ENCODE peak calls at places on chromosomes 2 and 18, in six cellular contexts. One of them, this sample, is unnamed.

GRCh38 chr2:201432038-201432437 is 19.2 kb downstream of the TRAK2 start:
- DNase-seq in IMR-90: peak
- DNase-seq in H9: no peak
- DNase-seq in H1: no peak
- DNase-seq in mesenchymal stem cell: peak
- DNase-seq in neuronal stem cell: no peak
- DNase-seq in this sample: no peak

GRCh38 chr2:205660521-205661124 is 21.7 kb upstream of the NRP2 start:
- DNase-seq in H1: no peak
- DNase-seq in mesenchymal stem cell: peak
- DNase-seq in neuronal stem cell: no peak
- DNase-seq in H9: no peak
- DNase-seq in IMR-90: peak
- DNase-seq in this sample: no peak

GRCh38 chr2:68831688-68832087 is 39.5 kb downstream of the BMP10 start:
- DNase-seq in H1: no peak
- DNase-seq in IMR-90: peak
- DNase-seq in mesenchymal stem cell: peak
- DNase-seq in neuronal stem cell: no peak
- DNase-seq in H9: no peak
- DNase-seq in this sample: no peak

GRCh38 chr2:41294331-41294730 is 753.5 kb upstream of the PKDCC start:
- DNase-seq in neuronal stem cell: peak
- DNase-seq in H9: no peak
- DNase-seq in mesenchymal stem cell: peak
- DNase-seq in H1: no peak
- DNase-seq in IMR-90: peak
- DNase-seq in this sample: no peak

GRCh38 chr2:124027182-124027581 is 2.1 kb downstream of the CNTNAP5 start:
- DNase-seq in IMR-90: peak
- DNase-seq in neuronal stem cell: peak
- DNase-seq in mesenchymal stem cell: peak
- DNase-seq in H9: peak
- DNase-seq in H1: no peak
- DNase-seq in this sample: peak

GRCh38 chr2:71806432-71806831 is 341.2 kb downstream of the CYP26B1 start:
- DNase-seq in H1: no peak
- DNase-seq in neuronal stem cell: no peak
- DNase-seq in H9: peak
- DNase-seq in IMR-90: no peak
- DNase-seq in mesenchymal stem cell: no peak
- DNase-seq in this sample: no peak

GRCh38 chr2:200525066-200525465 is 941 bp upstream of the SGO2 start:
- DNase-seq in H1: no peak
- DNase-seq in H9: no peak
- DNase-seq in IMR-90: peak
- DNase-seq in neuronal stem cell: no peak
- DNase-seq in mesenchymal stem cell: no peak
- DNase-seq in this sample: no peak

GRCh38 chr2:101717041-101717817 is 19.7 kb downstream of the MAP4K4 start:
- DNase-seq in neuronal stem cell: no peak
- DNase-seq in mesenchymal stem cell: no peak
- DNase-seq in H1: no peak
- DNase-seq in IMR-90: no peak
- DNase-seq in H9: no peak
- DNase-seq in this sample: no peak

GRCh38 chr2:120436460-120436739 is 90.5 kb downstream of the INHBB start:
- DNase-seq in H1: no peak
- DNase-seq in H9: peak
- DNase-seq in mesenchymal stem cell: no peak
- DNase-seq in IMR-90: no peak
- DNase-seq in neuronal stem cell: no peak
- DNase-seq in this sample: no peak

GRCh38 chr18:45284174-45284573 is 331.1 kb upstream of the SLC14A2 start:
- DNase-seq in IMR-90: no peak
- DNase-seq in mesenchymal stem cell: no peak
- DNase-seq in neuronal stem cell: no peak
- DNase-seq in H1: no peak
- DNase-seq in H9: peak
- DNase-seq in this sample: no peak

GRCh38 chr18:22223263-22223960 is 54.0 kb downstream of the GATA6 start:
- DNase-seq in H9: peak
- DNase-seq in neuronal stem cell: no peak
- DNase-seq in IMR-90: peak
- DNase-seq in H1: peak
- DNase-seq in mesenchymal stem cell: peak
- DNase-seq in this sample: peak

GRCh38 chr18:28816155-28816554 is 639.2 kb upstream of the CDH2 start:
- DNase-seq in neuronal stem cell: no peak
- DNase-seq in H9: no peak
- DNase-seq in mesenchymal stem cell: no peak
- DNase-seq in IMR-90: peak
- DNase-seq in H1: no peak
- DNase-seq in this sample: no peak
- H3K14ac ChIP-seq in neuronal stem cell: no peak
- H3K14ac ChIP-seq in H9: no peak
- H3K14ac ChIP-seq in mesenchymal stem cell: no peak
- H3K14ac ChIP-seq in IMR-90: no peak
- H3K14ac ChIP-seq in H1: no peak
- H3K14ac ChIP-seq in this sample: no peak

GRCh38 chr2:168169097-168169745 is 78.2 kb downstream of the STK39 start:
- DNase-seq in mesenchymal stem cell: no peak
- DNase-seq in H1: no peak
- DNase-seq in H9: no peak
- DNase-seq in neuronal stem cell: no peak
- DNase-seq in IMR-90: peak
- DNase-seq in this sample: no peak
- H3K4me2 ChIP-seq in mesenchymal stem cell: no peak
- H3K4me2 ChIP-seq in H1: no peak
- H3K4me2 ChIP-seq in H9: no peak
- H3K4me2 ChIP-seq in neuronal stem cell: no peak
- H3K4me2 ChIP-seq in IMR-90: peak
- H3K4me2 ChIP-seq in this sample: no peak

GRCh38 chr2:61988462-61989366 is 83.2 kb downstream of the COMMD1 start:
- DNase-seq in IMR-90: peak
- DNase-seq in H9: no peak
- DNase-seq in neuronal stem cell: no peak
- DNase-seq in mesenchymal stem cell: peak
- DNase-seq in H1: no peak
- DNase-seq in this sample: no peak
- H3K14ac ChIP-seq in IMR-90: no peak
- H3K14ac ChIP-seq in H9: no peak
- H3K14ac ChIP-seq in neuronal stem cell: no peak
- H3K14ac ChIP-seq in mesenchymal stem cell: no peak
- H3K14ac ChIP-seq in H1: no peak
- H3K14ac ChIP-seq in this sample: no peak

GRCh38 chr2:234764378-234764777 is 187.4 kb upstream of the SH3BP4 start:
- DNase-seq in IMR-90: no peak
- DNase-seq in mesenchymal stem cell: no peak
- DNase-seq in H9: no peak
- DNase-seq in neuronal stem cell: no peak
- DNase-seq in H1: no peak
- DNase-seq in this sample: peak
- H3K4me2 ChIP-seq in IMR-90: no peak
- H3K4me2 ChIP-seq in mesenchymal stem cell: no peak
- H3K4me2 ChIP-seq in H9: no peak
- H3K4me2 ChIP-seq in neuronal stem cell: no peak
- H3K4me2 ChIP-seq in H1: no peak
- H3K4me2 ChIP-seq in this sample: no peak

DNA sequence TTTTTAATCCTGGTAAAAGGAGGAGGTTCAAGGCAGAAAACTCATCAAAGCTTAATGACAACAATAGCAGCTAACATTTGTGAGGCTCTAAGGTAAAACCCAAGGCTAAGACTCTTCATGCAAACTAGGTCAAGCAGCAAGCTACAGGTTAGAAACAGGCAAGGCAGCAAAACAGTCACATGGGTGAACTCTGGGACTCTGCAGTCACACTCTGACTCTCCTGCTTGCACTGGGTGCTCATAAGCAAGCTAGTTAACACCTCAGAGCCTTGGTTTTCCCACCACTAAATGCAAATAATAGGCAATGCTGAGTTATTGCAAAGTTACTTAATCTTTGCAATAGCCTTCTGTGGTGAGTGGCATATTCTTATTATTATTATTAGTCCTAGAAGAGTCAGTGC is 8.0 kb downstream of the IL1RN start:
- DNase-seq in H1: no peak
- DNase-seq in IMR-90: no peak
- DNase-seq in H9: no peak
- DNase-seq in neuronal stem cell: no peak
- DNase-seq in mesenchymal stem cell: no peak
- DNase-seq in this sample: no peak
- H3K14ac ChIP-seq in H1: no peak
- H3K14ac ChIP-seq in IMR-90: no peak
- H3K14ac ChIP-seq in H9: no peak
- H3K14ac ChIP-seq in neuronal stem cell: no peak
- H3K14ac ChIP-seq in mesenchymal stem cell: no peak
- H3K14ac ChIP-seq in this sample: no peak

DNA sequence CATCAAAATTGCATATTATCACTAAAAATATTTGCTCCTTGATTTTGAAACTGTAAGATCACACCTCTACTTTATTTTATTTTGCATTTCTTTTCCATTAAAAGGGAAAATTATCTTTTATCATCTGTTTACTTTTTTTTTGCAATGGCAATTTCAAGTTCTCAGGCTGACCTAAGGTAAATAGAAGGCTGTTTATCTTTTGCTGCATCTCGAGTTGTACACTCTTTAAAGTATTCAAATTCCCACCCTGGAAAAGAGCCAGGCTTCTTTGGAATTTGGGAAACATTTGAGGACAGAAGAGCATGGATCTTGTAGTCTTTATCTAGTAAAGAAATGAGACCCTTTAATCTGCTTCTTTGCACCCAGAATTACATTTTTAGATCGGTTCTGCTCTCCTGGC is 645.7 kb downstream of the SLC4A3 start:
- DNase-seq in H1: no peak
- DNase-seq in mesenchymal stem cell: no peak
- DNase-seq in IMR-90: no peak
- DNase-seq in neuronal stem cell: no peak
- DNase-seq in H9: no peak
- DNase-seq in this sample: peak
- H3K4me2 ChIP-seq in H1: no peak
- H3K4me2 ChIP-seq in mesenchymal stem cell: no peak
- H3K4me2 ChIP-seq in IMR-90: no peak
- H3K4me2 ChIP-seq in neuronal stem cell: no peak
- H3K4me2 ChIP-seq in H9: no peak
- H3K4me2 ChIP-seq in this sample: no peak

This sample was measured in trophoblast cell.